ENCODE peak calls at places on chromosomes 4 and X, in seven cellular contexts. H is kidney epithelial cell, S is fibroblast of lung, D is esophagus squamous epithelium, C is breast epithelium, P is astrocyte, M is brain microvascular endothelial cell. V is an unnamed sample.

GRCh38 chr4:24973471-24974251 is 57.1 kb downstream of the LGI2 start:
- DNase-seq in C (peak; percentile 28), M (no peak), P (no peak), D (no peak), H (peak; percentile 80), S (no peak), V (peak; percentile 27)

GRCh38 chr4:155807021-155807420 is 48.2 kb downstream of the GUCY1B1 start:
- DNase-seq in H (no peak), M (no peak), S (peak; percentile 94), C (no peak), D (no peak), P (peak; percentile 94), V (peak; percentile 53)

GRCh38 chrX:37075892-37076595 is 67.9 kb downstream of the FAM47C start:
- DNase-seq in S (no peak), M (no peak), D (no peak), C (no peak), H (no peak), P (no peak), V (no peak)

GRCh38 chrX:1323315-1323714 is 13.3 kb upstream of the IL3RA start:
- DNase-seq in M (peak; percentile 17), S (no peak), C (no peak), P (no peak), D (no peak), H (no peak), V (no peak)

GRCh38 chr4:64432674-64433073 is 23.4 kb upstream of the TECRL start:
- DNase-seq in M (no peak), C (no peak), P (no peak), S (no peak), D (no peak), H (no peak), V (no peak)

GRCh38 chr4:26779674-26780073 is 81.0 kb upstream of the STIM2 start:
- DNase-seq in M (no peak), S (peak; percentile 75), C (peak; percentile 76), P (peak; percentile 65), D (no peak), H (no peak), V (no peak)

GRCh38 chrX:47169273-47169672 is 24.3 kb downstream of the RBM10 start:
- DNase-seq in C (no peak), M (no peak), D (no peak), S (no peak), P (no peak), H (no peak), V (no peak)

GRCh38 chr4:186201535-186202230 is 10.3 kb downstream of the CYP4V2 start:
- DNase-seq in M (peak; percentile 36), H (no peak), D (no peak), P (no peak), C (no peak), S (no peak), V (no peak)

GRCh38 chrX:150044556-150044955 is 106.3 kb upstream of the EOLA2 start:
- DNase-seq in C (no peak), H (no peak), P (peak; percentile 23), M (no peak), D (no peak), S (peak; percentile 45), V (no peak)

GRCh38 chr4:140739971-140740370 is 16.2 kb downstream of the TBC1D9 start:
- DNase-seq in S (peak; percentile 24), H (no peak), P (no peak), D (no peak), C (no peak), M (no peak), V (no peak)

GRCh38 chr4:90000995-90001394 is 106.3 kb downstream of the MMRN1 start:
- DNase-seq in C (no peak), M (no peak), P (no peak), S (no peak), D (no peak), H (no peak), V (no peak)

GRCh38 chr4:125085-125820 is 952 bp downstream of the ZNF718 start:
- DNase-seq in D (no peak), M (peak; percentile 39), S (peak; percentile 52), C (peak; percentile 18), P (peak; percentile 31), H (peak; percentile 1), V (no peak)

DNA sequence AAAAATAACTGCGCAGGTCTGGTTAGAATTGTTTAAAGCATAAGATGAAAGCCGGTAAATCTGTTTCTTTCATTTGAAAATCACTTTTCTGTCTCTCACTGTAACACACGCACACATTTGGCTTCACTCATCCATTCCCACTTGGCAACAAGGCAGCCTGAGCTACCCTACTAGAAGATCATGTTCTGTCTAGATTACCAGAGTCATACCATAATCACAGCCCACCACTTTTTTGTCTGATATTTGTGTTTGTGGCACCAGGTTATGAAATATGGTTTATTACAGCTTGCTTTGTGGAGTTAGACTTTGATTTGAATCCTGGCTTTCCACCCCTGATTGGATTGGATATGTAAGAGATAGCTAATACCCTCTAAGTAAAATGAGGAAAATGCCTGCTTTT is 2.2 kb downstream of the USO1 start:
- DNase-seq in H (no peak), P (no peak), M (no peak), C (no peak), D (no peak), S (no peak), V (no peak)
- H3K4me3 ChIP-seq in H (no peak overlapping the region), P (peak overlapping the region; percentile 84), M (peak overlapping the region; percentile 98), C (peak overlapping the region; percentile 83), D (no peak overlapping the region), S (peak overlapping the region; percentile 92), V (peak overlapping the region; percentile 91)

GRCh38 chrX:16140448-16140847 is 17.1 kb downstream of the GRPR start:
- DNase-seq in H (no peak), S (no peak), D (no peak), P (no peak), C (no peak), M (no peak), V (no peak)

GRCh38 chrX:16137416-16138107 is 14.2 kb downstream of the GRPR start:
- DNase-seq in M (no peak), C (no peak), D (no peak), H (no peak), S (no peak), P (no peak), V (no peak)

GRCh38 chrX:16136080-16136479 is 12.7 kb downstream of the GRPR start:
- DNase-seq in M (no peak), S (no peak), P (no peak), H (no peak), D (no peak), C (no peak), V (no peak)

GRCh38 chrX:16140983-16141382 is 17.6 kb downstream of the GRPR start:
- DNase-seq in M (no peak), P (no peak), H (no peak), S (no peak), D (no peak), C (no peak), V (no peak)

GRCh38 chrX:16138108-16138427 is 14.7 kb downstream of the GRPR start:
- DNase-seq in S (no peak), M (no peak), P (no peak), C (no peak), D (no peak), H (no peak), V (no peak)
- TF ChIP-seq CTCF in S (peak; percentile 15), M (peak; percentile 36), P (no peak), C (no peak), D (no peak), H (peak; percentile 6), V (no peak)

DNA sequence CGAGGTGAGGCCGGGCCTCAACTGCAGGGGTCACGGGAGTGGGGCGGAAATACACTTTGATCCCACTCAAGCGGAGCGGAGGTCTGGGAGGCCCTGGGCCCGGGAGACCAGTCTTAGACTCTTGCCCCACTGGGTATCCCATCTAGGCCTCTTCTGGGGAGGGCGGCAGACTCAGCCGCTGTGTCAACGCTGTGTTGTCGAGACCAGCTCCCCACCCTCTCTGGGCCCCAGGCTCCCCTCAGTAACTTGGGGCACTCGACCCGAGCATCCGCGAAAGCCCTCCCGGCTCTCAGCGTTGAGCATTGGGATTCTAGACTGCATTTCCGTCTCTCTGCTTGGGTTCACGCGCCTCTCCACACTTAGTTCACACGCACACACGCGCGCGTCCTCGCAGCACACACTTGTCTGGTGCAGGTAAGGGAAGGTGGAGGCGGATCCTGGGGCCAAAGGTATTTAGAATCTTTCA is 1.7 kb downstream of the NKX3-2 start:
- DNase-seq in M (no peak), C (no peak), S (no peak), P (no peak), H (no peak), D (no peak), V (no peak)
- H3K27me3 ChIP-seq in M (peaks cover 89% of the 10 kb centered on the region), C (peaks cover 97% of the 10 kb centered on the region), S (peaks cover 78% of the 10 kb centered on the region), P (peaks cover 90% of the 10 kb centered on the region), H (peaks cover 93% of the 10 kb centered on the region), D (peaks cover 85% of the 10 kb centered on the region), V (peaks cover 60% of the 10 kb centered on the region)

GRCh38 chrX:130299279-130300009 is 30.7 kb upstream of the ZNF280C start:
- DNase-seq in D (no peak), S (no peak), C (no peak), M (no peak), H (no peak), P (no peak), V (no peak)
- H3K4me3 ChIP-seq in D (no peak overlapping the region), S (no peak overlapping the region), C (peak overlapping the region; percentile 49), M (no peak overlapping the region), H (no peak overlapping the region), P (no peak overlapping the region), V (no peak overlapping the region)

GRCh38 chr4:87032884-87033533 is 98.2 kb downstream of the AFF1 start:
- DNase-seq in H (no peak), P (peak; percentile 81), M (peak; percentile 60), S (peak; percentile 82), D (no peak), C (no peak), V (no peak)

GRCh38 chr4:87035881-87036509 is 101.2 kb downstream of the AFF1 start:
- DNase-seq in C (no peak), P (no peak), S (no peak), H (no peak), D (no peak), M (no peak), V (no peak)

GRCh38 chr4:87031946-87032345 is 97.1 kb downstream of the AFF1 start:
- DNase-seq in C (no peak), D (no peak), M (no peak), H (no peak), S (no peak), P (no peak), V (no peak)

GRCh38 chr4:87034527-87034926 is 99.7 kb downstream of the AFF1 start:
- DNase-seq in P (no peak), M (no peak), C (no peak), H (no peak), D (no peak), S (no peak), V (no peak)

GRCh38 chr4:87033902-87034301 is 99.1 kb downstream of the AFF1 start:
- DNase-seq in H (no peak), M (no peak), S (no peak), P (no peak), D (no peak), C (no peak), V (no peak)
- TF ChIP-seq CTCF in H (peak; percentile 32), M (peak; percentile 27), S (no peak), P (peak; percentile 5), D (peak; percentile 8), C (no peak), V (no peak)

DNA sequence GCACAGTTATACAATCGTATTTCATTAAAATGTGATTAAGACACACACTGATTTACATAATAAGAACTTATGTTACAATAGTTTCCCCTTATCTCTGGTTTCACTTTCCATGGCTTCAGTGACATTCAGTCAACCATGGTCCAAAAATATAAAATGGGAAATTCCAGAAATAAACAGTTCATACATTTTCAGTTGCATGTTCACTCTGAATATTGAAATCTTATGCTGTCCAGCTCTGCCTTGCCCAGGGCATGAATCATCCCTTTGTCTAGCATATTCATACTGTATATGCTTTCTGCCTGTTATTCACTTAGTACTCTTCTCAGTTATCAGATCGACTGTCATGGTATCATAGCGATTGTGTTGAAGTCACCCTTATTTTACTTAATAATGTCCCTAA is 173.8 kb upstream of the DCAF12L2 start:
- DNase-seq in S (no peak), P (no peak), M (no peak), C (no peak), D (no peak), H (no peak), V (no peak)
- H3K27me3 ChIP-seq in S (no peaks in the 10 kb centered on the region), P (no peaks in the 10 kb centered on the region), M (no peaks in the 10 kb centered on the region), C (no peaks in the 10 kb centered on the region), D (no peaks in the 10 kb centered on the region), H (no peaks in the 10 kb centered on the region), V (no peaks in the 10 kb centered on the region)